ENCODE peak calls at places on chromosome 19, in six cellular contexts. E is glutamatergic neuron, P is MCF 10A, Y is cardiac muscle cell, L is HFF-Myc, M is upper lobe of right lung. Q is an unnamed sample.

GRCh38 chr19:40592170-40592569 is 9.0 kb upstream of the LTBP4 start:
- DNase-seq in E (no peak), P (peak), Y (peak), L (no peak), M (no peak), Q (no peak)

GRCh38 chr19:39351537-39352037 is 9.4 kb downstream of the SAMD4B start:
- DNase-seq in E (no peak), P (no peak), Y (no peak), L (no peak), M (no peak), Q (no peak)

GRCh38 chr19:38730731-38731589 is 13.3 kb downstream of the CAPN12 start:
- DNase-seq in E (no peak), P (no peak), Y (no peak), L (no peak), M (peak), Q (no peak)

GRCh38 chr19:2820112-2820702 is 539 bp downstream of the ZNF554 start:
- DNase-seq in E (peak), P (no peak), Y (peak), L (no peak), M (no peak), Q (no peak)

GRCh38 chr19:30662211-30662861 is 290.2 kb downstream of the ZNF536 start:
- DNase-seq in E (no peak), P (no peak), Y (no peak), L (no peak), M (no peak), Q (no peak)

GRCh38 chr19:50341091-50341564 is 12.0 kb upstream of the KCNC3 start:
- DNase-seq in E (no peak), P (no peak), Y (no peak), L (no peak), M (no peak), Q (no peak)

GRCh38 chr19:36916991-36917390 is 859 bp downstream of the ZNF568 start:
- DNase-seq in E (peak), P (peak), Y (peak), L (peak), M (no peak), Q (no peak)

GRCh38 chr19:10389863-10390262 is 9.5 kb upstream of the TYK2 start:
- DNase-seq in E (no peak), P (no peak), Y (no peak), L (no peak), M (no peak), Q (no peak)

GRCh38 chr19:46351241-46352041 is 4.6 kb downstream of the PPP5C start:
- DNase-seq in E (no peak), P (peak), Y (no peak), L (no peak), M (peak), Q (no peak)

GRCh38 chr19:28889941-28890645 is 322.9 kb downstream of the UQCRFS1 start:
- DNase-seq in E (no peak), P (no peak), Y (no peak), L (no peak), M (no peak), Q (no peak)

GRCh38 chr19:45294291-45295029 is 28.2 kb downstream of the CKM start:
- DNase-seq in E (peak), P (no peak), Y (peak), L (no peak), M (no peak), Q (no peak)

GRCh38 chr19:40674291-40674690 is 16.2 kb downstream of the NUMBL start:
- DNase-seq in E (no peak), P (no peak), Y (no peak), L (no peak), M (no peak), Q (no peak)

GRCh38 chr19:4676955-4677731 is 7.0 kb upstream of the MYDGF start:
- DNase-seq in E (peak), P (peak), Y (peak), L (peak), M (no peak), Q (peak)
- TF ChIP-seq CTCF in E (peak), P (no peak), Y (peak), L (peak), M (peak), Q (peak)

GRCh38 chr19:11560404-11560988 is 1.5 kb upstream of the ELOF1 start:
- DNase-seq in E (no peak), P (peak), Y (peak), L (peak), M (no peak), Q (peak)
- TF ChIP-seq CTCF in E (peak), P (peak), Y (peak), L (peak), M (peak), Q (peak)

DNA sequence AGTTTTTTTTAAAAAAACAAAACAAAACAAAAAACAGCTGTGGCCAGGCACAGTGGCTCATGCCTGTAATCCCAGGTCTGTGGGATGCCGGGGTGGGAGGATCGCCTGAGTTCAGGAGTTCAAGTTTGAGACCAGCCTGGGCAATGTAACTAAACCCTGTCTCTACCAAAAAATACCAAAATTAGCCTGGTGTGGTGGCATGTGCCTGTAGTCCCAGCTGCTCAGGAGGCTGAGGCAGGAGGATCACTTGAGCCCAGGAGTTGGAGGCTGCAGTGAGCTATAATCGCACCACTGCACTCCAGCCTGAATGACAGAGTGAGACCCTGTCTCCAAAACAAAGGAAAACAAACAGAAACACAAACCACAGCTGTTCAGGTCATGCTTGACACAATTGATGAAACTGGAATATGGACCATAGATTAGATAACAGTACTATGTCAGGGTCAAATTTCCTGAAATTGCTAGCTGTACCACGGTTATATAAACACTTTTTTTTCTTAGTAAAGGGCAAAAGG is 6.9 kb upstream of the ANGPTL4 start:
- DNase-seq in E (no peak), P (no peak), Y (no peak), L (no peak), M (no peak), Q (no peak)
- TF ChIP-seq CTCF in E (no peak), P (no peak), Y (no peak), L (no peak), M (no peak), Q (no peak)

GRCh38 chr19:1491849-1492170 is 829 bp downstream of the REEP6 start:
- DNase-seq in E (no peak), P (no peak), Y (no peak), L (no peak), M (no peak), Q (no peak)

GRCh38 chr19:1490020-1490310 is 185 bp downstream of the PCSK4 start:
- DNase-seq in E (no peak), P (no peak), Y (no peak), L (no peak), M (no peak), Q (no peak)

GRCh38 chr19:1490311-1491113 is at the start of gene PCSK4:
- DNase-seq in E (peak), P (peak), Y (peak), L (peak), M (peak), Q (peak)

GRCh38 chr19:1492474-1493006 is 1.6 kb downstream of the REEP6 start:
- DNase-seq in E (no peak), P (peak), Y (no peak), L (no peak), M (no peak), Q (no peak)

DNA sequence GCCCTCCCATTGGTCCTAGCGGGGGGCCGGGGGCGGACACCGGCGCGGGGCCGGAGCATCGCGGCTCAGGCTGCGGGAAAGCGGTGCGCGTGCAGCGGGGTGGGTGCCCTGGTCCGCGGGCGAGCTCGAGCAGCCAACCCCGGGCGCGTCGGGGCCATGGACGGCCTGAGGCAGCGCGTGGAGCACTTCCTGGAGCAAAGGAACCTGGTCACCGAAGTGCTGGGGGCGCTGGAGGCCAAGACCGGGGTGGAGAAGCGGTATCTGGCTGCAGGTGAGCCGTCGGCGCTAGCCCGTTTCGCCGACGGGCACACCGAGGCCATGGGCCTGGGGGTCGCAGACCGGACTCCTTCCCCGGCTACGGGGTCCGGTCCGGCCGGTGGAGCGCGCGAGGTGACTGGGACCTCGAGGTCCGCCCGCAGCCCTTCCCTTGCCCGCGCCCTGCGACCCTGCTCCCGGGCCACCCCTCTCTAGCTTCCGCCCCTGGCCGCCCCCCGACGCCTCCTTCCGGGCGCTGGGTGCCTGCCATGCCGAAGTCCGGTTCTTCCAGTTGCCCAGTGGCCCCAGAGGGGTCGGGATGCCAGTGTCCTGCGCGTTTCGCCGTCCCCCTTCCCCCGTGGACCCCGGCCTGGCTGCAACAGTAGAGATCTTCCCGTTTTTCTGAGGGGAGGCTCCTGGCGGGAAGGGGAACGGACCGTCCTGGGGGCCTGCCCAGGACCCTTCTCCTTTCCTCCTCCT is at the start of gene REEP6:
- DNase-seq in E (no peak), P (no peak), Y (no peak), L (no peak), M (no peak), Q (no peak)
- TF ChIP-seq CTCF in E (no peak), P (no peak), Y (no peak), L (no peak), M (no peak), Q (no peak)

DNA sequence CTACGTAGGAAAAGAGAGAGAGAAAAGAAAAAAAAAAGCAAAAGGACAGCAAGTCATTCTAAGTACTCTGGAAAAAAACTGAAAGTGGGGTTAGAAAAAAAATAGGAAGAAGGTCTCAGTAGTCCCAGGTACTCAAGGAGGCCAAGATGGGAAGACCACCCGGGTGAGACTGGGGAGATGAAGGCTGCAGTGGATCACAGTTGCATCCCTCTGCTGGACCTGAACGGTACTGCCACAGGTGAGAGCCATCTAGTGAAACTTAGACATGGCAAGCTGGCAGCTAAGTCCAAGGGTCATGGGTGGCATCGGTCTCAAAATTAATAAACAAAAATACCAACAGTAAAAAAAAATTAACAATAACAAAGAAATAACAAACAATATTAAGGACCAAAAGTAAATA is 41.0 kb upstream of the ZNF91 start:
- DNase-seq in E (no peak), P (no peak), Y (no peak), L (no peak), M (no peak), Q (peak)
- TF ChIP-seq CTCF in E (no peak), P (peak), Y (peak), L (peak), M (no peak), Q (no peak)

GRCh38 chr19:19026299-19026971 is 6.9 kb downstream of the SUGP2 start:
- DNase-seq in E (no peak), P (no peak), Y (peak), L (no peak), M (no peak), Q (no peak)
- TF ChIP-seq CTCF in E (no peak), P (no peak), Y (no peak), L (peak), M (peak), Q (no peak)

Q was measured in nephron progenitor cell.